ENCODE peak calls at places on chromosomes 13 and 19, in six cellular contexts. A is A549, Y is K562, R is endothelial cell of umbilical vein, L is HepG2, D is GM12878. U is an unnamed sample.

GRCh38 chr19:29527500-29528328 is 1.9 kb downstream of the VSTM2B start:
- DNase-seq in A (peak; percentile 44), Y (no peak), R (no peak), D (no peak), L (no peak), U (no peak)

GRCh38 chr19:15977690-15978089 is 28.9 kb downstream of the OR10H4 start:
- DNase-seq in Y (no peak), D (no peak), R (no peak), A (no peak), L (no peak), U (no peak)

GRCh38 chr19:7159105-7159933 is 89.8 kb downstream of the ZNF557 start:
- DNase-seq in L (no peak), Y (no peak), A (no peak), R (no peak), D (no peak), U (peak; percentile 62)

GRCh38 chr13:51584731-51585191 is 499 bp downstream of the WDFY2 start:
- DNase-seq in R (no peak), Y (peak; percentile 19), D (no peak), L (peak; percentile 64), A (peak; percentile 17), U (peak; percentile 88)

GRCh38 chr19:35476149-35476548 is 14.1 kb downstream of the KRTDAP start:
- DNase-seq in D (no peak), Y (peak; percentile 71), A (no peak), L (no peak), R (no peak), U (peak; percentile 4)

GRCh38 chr19:1955171-1956142 is 14.5 kb downstream of the CSNK1G2 start:
- DNase-seq in R (no peak), D (no peak), A (no peak), L (no peak), Y (no peak), U (no peak)

GRCh38 chr19:45075215-45076028 is 856 bp downstream of the ZNF296 start:
- DNase-seq in L (peak; percentile 39), A (peak; percentile 86), R (peak; percentile 10), Y (peak; percentile 83), D (peak; percentile 80), U (peak; percentile 92)

GRCh38 chr13:113794086-113794485 is 35.1 kb downstream of the TMEM255B start:
- DNase-seq in L (no peak), R (no peak), Y (no peak), A (no peak), D (no peak), U (no peak)

GRCh38 chr19:1585243-1585580 is 7.5 kb downstream of the MBD3 start:
- DNase-seq in Y (no peak), R (no peak), D (no peak), L (no peak), A (no peak), U (no peak)

GRCh38 chr13:110713642-110713952 is at the start of gene ING1:
- DNase-seq in L (no peak), A (no peak), R (no peak), D (no peak), Y (no peak), U (no peak)

GRCh38 chr13:80475718-80476117 is 134.8 kb upstream of the SPRY2 start:
- DNase-seq in R (no peak), Y (no peak), D (no peak), L (no peak), A (no peak), U (no peak)

GRCh38 chr13:39370048-39370447 is 232.9 kb downstream of the LHFPL6 start:
- DNase-seq in R (no peak), D (no peak), Y (no peak), A (no peak), L (no peak), U (no peak)

GRCh38 chr13:37175996-37176395 is 70.5 kb upstream of the CSNK1A1L start:
- DNase-seq in L (no peak), D (no peak), A (no peak), Y (no peak), R (peak; percentile 89), U (no peak)

GRCh38 chr19:41753159-41753558 is 2.2 kb upstream of the CEACAM6 start:
- DNase-seq in L (peak; percentile 6), R (peak; percentile 18), A (peak; percentile 74), Y (peak; percentile 69), D (no peak), U (peak; percentile 57)

GRCh38 chr13:50236898-50237318 is 221.7 kb downstream of the KCNRG start:
- DNase-seq in R (no peak), A (no peak), L (no peak), Y (no peak), D (peak; percentile 78), U (no peak)

GRCh38 chr13:64278493-64278892 is 2862.8 kb upstream of the PCDH20 start:
- DNase-seq in A (no peak), D (no peak), R (peak; percentile 67), Y (no peak), L (no peak), U (no peak)

GRCh38 chr13:97492257-97492656 is 58.3 kb downstream of the RAP2A start:
- DNase-seq in Y (no peak), A (no peak), R (no peak), L (peak; percentile 39), D (no peak), U (no peak)

GRCh38 chr13:71912524-71912923 is 45.5 kb upstream of the DACH1 start:
- DNase-seq in A (no peak), R (no peak), L (no peak), D (no peak), Y (no peak), U (no peak)

GRCh38 chr19:16040642-16041041 is 35.7 kb upstream of the TPM4 start:
- DNase-seq in A (no peak), D (no peak), Y (no peak), L (peak; percentile 49), R (peak; percentile 46), U (no peak)

GRCh38 chr19:32257326-32258073 is 87.9 kb upstream of the ZNF507 start:
- DNase-seq in R (no peak), Y (no peak), D (no peak), A (no peak), L (no peak), U (no peak)

GRCh38 chr19:45251452-45252354 is 632 bp downstream of the MARK4 start:
- DNase-seq in R (no peak), L (no peak), Y (peak; percentile 66), D (no peak), A (no peak), U (peak; percentile 27)

GRCh38 chr13:52158629-52159158 is 703 bp downstream of the NEK3 start:
- DNase-seq in D (peak; percentile 1), Y (peak; percentile 9), A (no peak), R (peak; percentile 2), L (no peak), U (peak; percentile 62)

GRCh38 chr19:38464421-38465082 is 31.1 kb downstream of the RYR1 start:
- DNase-seq in L (no peak), D (no peak), A (no peak), R (no peak), Y (peak; percentile 39), U (no peak)

DNA sequence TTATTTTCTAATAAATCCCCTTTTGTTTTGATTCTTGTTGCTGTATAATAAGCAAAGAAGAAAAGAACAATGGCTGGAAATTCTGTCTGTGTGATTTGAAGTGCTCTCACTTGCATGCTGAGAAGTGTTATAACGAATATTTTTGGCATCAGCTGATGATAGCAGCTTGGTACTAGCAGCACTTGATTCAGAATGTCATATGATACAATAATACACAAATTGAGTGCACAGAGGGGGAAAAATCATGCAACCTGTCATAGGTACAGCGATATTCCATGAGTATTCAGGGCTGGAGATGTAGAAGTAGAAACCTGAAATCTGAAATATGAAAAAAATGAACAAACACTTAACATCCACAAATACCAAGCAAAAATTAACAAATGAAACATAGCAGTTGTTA is 108.1 kb downstream of the FGF14 start:
- DNase-seq in A (no peak), D (no peak), R (no peak), L (no peak), Y (no peak), U (no peak)
- TF ChIP-seq MYC in A (no peak), D (no peak), R (no peak), L (no peak), Y (no peak), U (no peak)

DNA sequence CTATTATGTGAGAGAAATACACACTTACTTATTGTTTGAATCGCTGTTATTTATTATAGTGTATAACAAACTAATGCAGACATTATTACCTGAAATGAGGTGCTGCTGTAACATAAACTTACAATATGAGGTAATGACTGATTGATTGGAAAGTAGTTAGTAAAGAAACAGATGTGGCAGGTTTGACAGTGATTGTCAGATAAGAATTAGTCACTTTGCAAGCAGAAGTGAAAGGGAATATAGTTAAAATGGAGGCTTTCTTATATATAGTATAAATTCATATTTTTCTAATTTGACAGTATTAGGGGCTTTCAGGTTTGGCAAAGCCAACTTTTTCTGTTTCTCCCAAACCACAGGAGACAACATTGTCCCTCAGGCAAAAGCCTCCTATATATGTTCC is 20.6 kb downstream of the MIR17HG start:
- DNase-seq in R (no peak), L (no peak), Y (no peak), A (no peak), D (no peak), U (no peak)
- TF ChIP-seq CTCF in R (no peak), L (no peak), Y (no peak), A (no peak), D (no peak), U (no peak)

GRCh38 chr19:43457809-43458208 is 7.6 kb downstream of the LYPD3 start:
- DNase-seq in Y (no peak), L (no peak), R (no peak), A (no peak), D (no peak), U (no peak)
- TF ChIP-seq MYC in Y (no peak), L (no peak), R (no peak), A (no peak), D (no peak), U (no peak)

GRCh38 chr19:48121909-48122371 is 11.3 kb upstream of the PLA2G4C start:
- DNase-seq in D (peak; percentile 13), R (peak; percentile 99), Y (no peak), A (no peak), L (no peak), U (no peak)

GRCh38 chr19:48127561-48127960 is 16.9 kb upstream of the PLA2G4C start:
- DNase-seq in L (no peak), R (no peak), A (no peak), D (no peak), Y (no peak), U (no peak)

GRCh38 chr19:48121066-48121465 is 10.4 kb upstream of the PLA2G4C start:
- DNase-seq in R (no peak), Y (no peak), D (no peak), A (no peak), L (no peak), U (no peak)

GRCh38 chr19:48122421-48122820 is 11.8 kb upstream of the PLA2G4C start:
- DNase-seq in D (no peak), Y (no peak), L (no peak), A (no peak), R (no peak), U (no peak)

DNA sequence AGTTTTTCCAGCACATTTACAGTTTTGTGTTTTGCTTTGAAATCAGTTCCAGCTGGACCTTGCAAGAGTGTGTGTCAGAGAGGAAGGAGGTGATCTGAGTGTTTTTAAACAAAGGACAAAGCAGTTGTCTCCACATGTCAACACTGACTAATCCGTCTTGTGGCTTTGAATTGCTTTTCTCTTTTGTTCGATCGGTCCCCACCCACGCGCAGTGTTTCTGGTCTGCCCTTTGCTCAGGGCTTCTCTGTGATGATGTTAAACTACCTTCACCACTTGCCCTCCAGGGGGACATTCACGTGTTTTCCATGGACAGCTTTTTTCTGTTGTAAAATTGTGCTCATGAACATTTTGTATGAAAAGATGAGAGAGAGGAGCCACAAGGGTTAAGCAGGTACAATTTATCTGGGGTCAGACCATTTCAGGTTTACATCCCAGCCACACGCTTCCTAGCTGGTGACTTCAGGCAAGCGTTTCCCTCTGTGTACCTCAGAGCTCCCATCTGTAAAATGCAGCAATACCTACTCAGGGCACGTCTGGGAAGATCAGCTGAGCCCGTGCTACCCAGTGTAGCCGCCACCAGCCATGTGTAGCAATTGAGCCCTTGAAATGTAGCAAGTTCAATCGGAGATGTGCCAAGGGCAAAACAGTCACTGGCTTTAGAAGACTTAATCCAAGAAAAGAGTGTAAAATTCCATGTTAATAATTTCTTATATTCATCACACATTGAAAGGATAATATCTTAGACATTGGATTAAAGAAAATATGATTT is 13.5 kb upstream of the PLA2G4C start:
- DNase-seq in R (peak; percentile 96), A (no peak), Y (no peak), D (no peak), L (peak; percentile 39), U (peak; percentile 63)
- TF ChIP-seq CTCF in R (peak; percentile 39), A (no peak), Y (no peak), D (no peak), L (no peak), U (peak; percentile 2)

U was measured in NB4.